ENCODE peak calls at places on chromosomes 4 and X, in seven cellular contexts. R is uterus; L is kidney tubule cell; J is DMS 273 treated with DMSO at 0.1 percent for 48 hours; K is Right ventricle myocardium inferior; B is stimulated activated CD8-positive, alpha-beta memory T cell treated with anti-CD3 and anti-CD28 coated beads, Interleukin-15, amount 100 ng/mL, for 24 hours; U is stimulated activated CD4-positive, alpha-beta T cell treated with anti-CD3 and anti-CD28 coated beads, Interleukin-1b, Interleukin-23, amount 100 ng/mL, for 1 hour. O is an unnamed sample.

GRCh38 chrX:15233416-15234015 is 36.4 kb downstream of the ASB9 start:
- DNase-seq in R (no peak), U (no peak), K (no peak), L (peak; percentile 12), J (no peak), B (no peak), O (no peak)

GRCh38 chr4:74481891-74482609 is 37.1 kb downstream of the AREG start:
- DNase-seq in R (no peak), J (no peak), L (no peak), U (no peak), B (no peak), K (no peak), O (no peak)

GRCh38 chr4:152073738-152074137 is 312.9 kb upstream of the GATB start:
- DNase-seq in K (no peak), J (no peak), B (no peak), L (peak; percentile 50), R (no peak), U (no peak), O (no peak)

GRCh38 chrX:126770179-126770578 is 49.4 kb upstream of the PRR32 start:
- DNase-seq in U (no peak), R (no peak), J (no peak), K (no peak), B (no peak), L (peak; percentile 41), O (no peak)

GRCh38 chr4:99235955-99236354 is 16.9 kb upstream of the ADH6 start:
- DNase-seq in R (no peak), K (no peak), U (no peak), J (no peak), B (no peak), L (no peak), O (no peak)

GRCh38 chrX:107482046-107482445 is 32.6 kb downstream of the FRMPD3 start:
- DNase-seq in U (no peak), J (no peak), L (no peak), R (no peak), B (no peak), K (no peak), O (no peak)

GRCh38 chrX:75784689-75785491 is at the start of gene MAGEE2:
- DNase-seq in L (peak; percentile 17), B (no peak), U (no peak), R (peak; percentile 21), K (peak; percentile 53), J (no peak), O (no peak)

GRCh38 chr4:102180080-102180479 is 165.2 kb downstream of the SLC39A8 start:
- DNase-seq in U (no peak), J (no peak), B (no peak), K (no peak), R (no peak), L (no peak), O (no peak)

GRCh38 chr4:12138478-12138877 is 709.8 kb upstream of the HS3ST1 start:
- DNase-seq in J (no peak), L (no peak), R (no peak), U (no peak), K (no peak), B (no peak), O (no peak)

GRCh38 chr4:152815078-152815477 is 35.3 kb downstream of the ARFIP1 start:
- DNase-seq in J (no peak), U (no peak), L (no peak), B (no peak), K (no peak), R (no peak), O (no peak)

GRCh38 chr4:181138116-181138515 is 1105.1 kb upstream of the TENM3 start:
- DNase-seq in R (no peak), J (no peak), U (no peak), B (no peak), K (no peak), L (peak; percentile 39), O (no peak)

GRCh38 chr4:168694669-168695068 is 197.8 kb downstream of the PALLD start:
- DNase-seq in K (no peak), B (no peak), L (peak; percentile 57), R (no peak), U (no peak), J (no peak), O (no peak)

GRCh38 chr4:3387154-3387942 is 54.4 kb upstream of the HGFAC start:
- DNase-seq in K (peak; percentile 35), R (no peak), L (no peak), B (no peak), U (no peak), J (no peak), O (no peak)

GRCh38 chrX:110852180-110852579 is 56.6 kb upstream of the CHRDL1 start:
- DNase-seq in L (peak; percentile 11), J (no peak), U (no peak), K (no peak), B (no peak), R (no peak), O (no peak)

GRCh38 chr4:149985981-149986380 is 92.3 kb upstream of the DCLK2 start:
- DNase-seq in R (no peak), U (no peak), L (no peak), J (no peak), B (no peak), K (no peak), O (no peak)